ENCODE peak calls at places on chromosome 9, in ten cellular contexts. One of them, this sample, is unnamed.

GRCh38 chr9:100324594-100325200 is 28.0 kb downstream of the TEX10 start:
- DNase-seq in fibroblast of mammary gland: peak; percentile 72
- DNase-seq in lower leg skin: no peak
- DNase-seq in CD8-positive, alpha-beta T cell: no peak
- DNase-seq in PC-3: peak; percentile 30
- DNase-seq in GM06990: no peak
- DNase-seq in OCI-LY7: peak; percentile 69
- DNase-seq in HFF-Myc: no peak
- DNase-seq in upper lobe of right lung: no peak
- DNase-seq in lower lobe of right lung: no peak
- DNase-seq in this sample: peak; percentile 76

GRCh38 chr9:1939466-1939865 is 75.7 kb upstream of the SMARCA2 start:
- DNase-seq in HFF-Myc: no peak
- DNase-seq in CD8-positive, alpha-beta T cell: no peak
- DNase-seq in lower lobe of right lung: no peak
- DNase-seq in GM06990: peak; percentile 33
- DNase-seq in fibroblast of mammary gland: no peak
- DNase-seq in PC-3: no peak
- DNase-seq in lower leg skin: no peak
- DNase-seq in OCI-LY7: peak; percentile 6
- DNase-seq in upper lobe of right lung: no peak
- DNase-seq in this sample: no peak

GRCh38 chr9:36276840-36277239 is 18.6 kb upstream of the GNE start:
- DNase-seq in CD8-positive, alpha-beta T cell: no peak
- DNase-seq in OCI-LY7: no peak
- DNase-seq in HFF-Myc: peak; percentile 67
- DNase-seq in lower lobe of right lung: no peak
- DNase-seq in lower leg skin: no peak
- DNase-seq in PC-3: no peak
- DNase-seq in GM06990: no peak
- DNase-seq in fibroblast of mammary gland: peak; percentile 74
- DNase-seq in upper lobe of right lung: no peak
- DNase-seq in this sample: peak; percentile 79

GRCh38 chr9:133334161-133334560 is 1.8 kb downstream of the SURF6 start:
- DNase-seq in OCI-LY7: peak; percentile 21
- DNase-seq in CD8-positive, alpha-beta T cell: no peak
- DNase-seq in HFF-Myc: no peak
- DNase-seq in upper lobe of right lung: peak; percentile 38
- DNase-seq in lower leg skin: no peak
- DNase-seq in lower lobe of right lung: peak; percentile 32
- DNase-seq in GM06990: no peak
- DNase-seq in fibroblast of mammary gland: no peak
- DNase-seq in PC-3: peak; percentile 28
- DNase-seq in this sample: no peak

GRCh38 chr9:75027187-75028107 is 646 bp downstream of the CARNMT1 start:
- DNase-seq in OCI-LY7: peak; percentile 72
- DNase-seq in CD8-positive, alpha-beta T cell: peak; percentile 31
- DNase-seq in PC-3: peak; percentile 20
- DNase-seq in lower lobe of right lung: peak; percentile 82
- DNase-seq in upper lobe of right lung: peak; percentile 88
- DNase-seq in fibroblast of mammary gland: peak; percentile 48
- DNase-seq in GM06990: peak; percentile 80
- DNase-seq in HFF-Myc: peak; percentile 15
- DNase-seq in lower leg skin: peak; percentile 46
- DNase-seq in this sample: peak; percentile 35

GRCh38 chr9:87491488-87491887 is 6.2 kb upstream of the DAPK1 start:
- DNase-seq in GM06990: no peak
- DNase-seq in CD8-positive, alpha-beta T cell: no peak
- DNase-seq in HFF-Myc: no peak
- DNase-seq in PC-3: no peak
- DNase-seq in upper lobe of right lung: no peak
- DNase-seq in OCI-LY7: no peak
- DNase-seq in lower lobe of right lung: no peak
- DNase-seq in fibroblast of mammary gland: no peak
- DNase-seq in lower leg skin: no peak
- DNase-seq in this sample: no peak

GRCh38 chr9:91164724-91165520 is 196.8 kb downstream of the AUH start:
- DNase-seq in upper lobe of right lung: peak; percentile 81
- DNase-seq in PC-3: peak; percentile 89
- DNase-seq in OCI-LY7: no peak
- DNase-seq in lower lobe of right lung: peak; percentile 79
- DNase-seq in GM06990: no peak
- DNase-seq in CD8-positive, alpha-beta T cell: peak; percentile 75
- DNase-seq in fibroblast of mammary gland: peak; percentile 97
- DNase-seq in HFF-Myc: peak; percentile 92
- DNase-seq in lower leg skin: peak; percentile 78
- DNase-seq in this sample: peak; percentile 93

GRCh38 chr9:114852050-114852594 is 46.3 kb upstream of the TNFSF15 start:
- DNase-seq in fibroblast of mammary gland: peak; percentile 79
- DNase-seq in OCI-LY7: no peak
- DNase-seq in lower lobe of right lung: peak; percentile 51
- DNase-seq in GM06990: no peak
- DNase-seq in lower leg skin: peak; percentile 26
- DNase-seq in HFF-Myc: no peak
- DNase-seq in CD8-positive, alpha-beta T cell: no peak
- DNase-seq in upper lobe of right lung: no peak
- DNase-seq in PC-3: peak; percentile 78
- DNase-seq in this sample: peak; percentile 94

GRCh38 chr9:109815366-109815947 is 35.5 kb downstream of the PALM2AKAP2 start:
- DNase-seq in upper lobe of right lung: no peak
- DNase-seq in GM06990: no peak
- DNase-seq in OCI-LY7: no peak
- DNase-seq in HFF-Myc: no peak
- DNase-seq in lower leg skin: no peak
- DNase-seq in CD8-positive, alpha-beta T cell: no peak
- DNase-seq in lower lobe of right lung: no peak
- DNase-seq in fibroblast of mammary gland: peak; percentile 62
- DNase-seq in PC-3: peak; percentile 23
- DNase-seq in this sample: no peak

GRCh38 chr9:93081931-93082330 is 14.1 kb upstream of the CARD19 start:
- DNase-seq in fibroblast of mammary gland: peak; percentile 97
- DNase-seq in HFF-Myc: peak; percentile 74
- DNase-seq in lower lobe of right lung: no peak
- DNase-seq in GM06990: no peak
- DNase-seq in CD8-positive, alpha-beta T cell: no peak
- DNase-seq in OCI-LY7: no peak
- DNase-seq in upper lobe of right lung: no peak
- DNase-seq in lower leg skin: no peak
- DNase-seq in PC-3: no peak
- DNase-seq in this sample: peak; percentile 72

GRCh38 chr9:124812401-124813016 is 35.6 kb downstream of the OLFML2A start:
- DNase-seq in CD8-positive, alpha-beta T cell: no peak
- DNase-seq in GM06990: no peak
- DNase-seq in PC-3: peak; percentile 84
- DNase-seq in HFF-Myc: peak; percentile 82
- DNase-seq in lower leg skin: no peak
- DNase-seq in lower lobe of right lung: no peak
- DNase-seq in fibroblast of mammary gland: peak; percentile 98
- DNase-seq in upper lobe of right lung: no peak
- DNase-seq in OCI-LY7: no peak
- DNase-seq in this sample: peak; percentile 75

GRCh38 chr9:133429216-133429613 is 7.0 kb downstream of the ADAMTS13 start:
- DNase-seq in CD8-positive, alpha-beta T cell: no peak
- DNase-seq in upper lobe of right lung: no peak
- DNase-seq in PC-3: no peak
- DNase-seq in fibroblast of mammary gland: no peak
- DNase-seq in lower leg skin: no peak
- DNase-seq in OCI-LY7: no peak
- DNase-seq in HFF-Myc: no peak
- DNase-seq in lower lobe of right lung: no peak
- DNase-seq in GM06990: no peak
- DNase-seq in this sample: no peak

GRCh38 chr9:86041331-86041741 is 58.0 kb downstream of the GOLM1 start:
- DNase-seq in lower lobe of right lung: no peak
- DNase-seq in lower leg skin: no peak
- DNase-seq in upper lobe of right lung: no peak
- DNase-seq in OCI-LY7: no peak
- DNase-seq in GM06990: no peak
- DNase-seq in HFF-Myc: no peak
- DNase-seq in PC-3: no peak
- DNase-seq in CD8-positive, alpha-beta T cell: no peak
- DNase-seq in fibroblast of mammary gland: peak; percentile 78
- DNase-seq in this sample: peak; percentile 42

DNA sequence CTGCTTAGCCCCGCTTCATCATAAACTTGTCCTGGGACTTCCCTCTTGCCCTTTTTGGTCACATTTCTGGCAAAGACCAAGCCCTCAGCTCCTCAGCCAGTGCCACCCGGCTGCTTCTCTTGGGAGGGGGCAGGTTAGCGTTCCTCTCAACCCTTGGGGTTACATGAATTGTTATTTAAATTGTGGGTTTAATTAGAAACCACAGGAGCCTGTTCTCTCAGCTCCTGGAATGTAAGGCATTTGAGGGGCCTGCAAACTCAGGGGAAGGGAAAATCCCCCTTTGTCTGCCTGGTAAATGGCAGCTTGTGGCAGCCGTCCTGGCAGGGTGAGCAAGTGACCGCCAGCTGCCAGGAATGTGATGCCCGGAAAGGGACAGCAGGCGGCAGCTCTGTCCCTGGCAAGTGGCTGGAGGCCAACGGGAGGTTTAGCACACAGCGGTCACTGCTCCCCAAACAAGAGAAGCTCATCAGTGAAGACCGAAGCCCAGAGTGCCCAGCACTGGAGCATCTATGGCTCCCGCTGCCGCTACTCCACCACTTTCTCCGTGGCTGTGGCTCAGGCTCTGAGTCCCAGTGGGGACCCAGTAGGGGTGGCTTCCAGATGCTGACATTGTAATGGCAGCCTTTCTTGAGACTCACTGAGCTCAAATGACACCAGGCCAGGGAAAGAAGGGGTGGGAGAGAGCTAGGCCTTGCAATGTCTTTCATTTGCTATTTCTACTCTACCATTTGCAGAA is 51.7 kb downstream of the SHB start:
- DNase-seq in PC-3: peak; percentile 60
- DNase-seq in lower leg skin: no peak
- DNase-seq in GM06990: no peak
- DNase-seq in OCI-LY7: no peak
- DNase-seq in fibroblast of mammary gland: no peak
- DNase-seq in CD8-positive, alpha-beta T cell: no peak
- DNase-seq in lower lobe of right lung: peak; percentile 81
- DNase-seq in upper lobe of right lung: peak; percentile 87
- DNase-seq in HFF-Myc: no peak
- DNase-seq in this sample: peak; percentile 55
- H3K4me3 ChIP-seq in PC-3: peak overlapping the region; percentile 11
- H3K4me3 ChIP-seq in lower leg skin: no peak overlapping the region
- H3K4me3 ChIP-seq in GM06990: no peak overlapping the region
- H3K4me3 ChIP-seq in OCI-LY7: no peak overlapping the region
- H3K4me3 ChIP-seq in fibroblast of mammary gland: no peak overlapping the region
- H3K4me3 ChIP-seq in CD8-positive, alpha-beta T cell: no peak overlapping the region
- H3K4me3 ChIP-seq in lower lobe of right lung: no peak overlapping the region
- H3K4me3 ChIP-seq in upper lobe of right lung: no peak overlapping the region
- H3K4me3 ChIP-seq in HFF-Myc: no peak overlapping the region
- H3K4me3 ChIP-seq in this sample: no peak overlapping the region

GRCh38 chr9:136085815-136086212 is 9.3 kb downstream of the NACC2 start:
- DNase-seq in PC-3: no peak
- DNase-seq in lower lobe of right lung: peak; percentile 87
- DNase-seq in GM06990: peak; percentile 1
- DNase-seq in CD8-positive, alpha-beta T cell: peak; percentile 4
- DNase-seq in upper lobe of right lung: peak; percentile 91
- DNase-seq in lower leg skin: no peak
- DNase-seq in OCI-LY7: no peak
- DNase-seq in HFF-Myc: no peak
- DNase-seq in fibroblast of mammary gland: no peak
- DNase-seq in this sample: no peak
- TF ChIP-seq CTCF in PC-3: no peak
- TF ChIP-seq CTCF in lower lobe of right lung: no peak
- TF ChIP-seq CTCF in GM06990: no peak
- TF ChIP-seq CTCF in CD8-positive, alpha-beta T cell: no peak
- TF ChIP-seq CTCF in upper lobe of right lung: no peak
- TF ChIP-seq CTCF in lower leg skin: no peak
- TF ChIP-seq CTCF in OCI-LY7: no peak
- TF ChIP-seq CTCF in HFF-Myc: no peak
- TF ChIP-seq CTCF in fibroblast of mammary gland: no peak
- TF ChIP-seq CTCF in this sample: no peak

DNA sequence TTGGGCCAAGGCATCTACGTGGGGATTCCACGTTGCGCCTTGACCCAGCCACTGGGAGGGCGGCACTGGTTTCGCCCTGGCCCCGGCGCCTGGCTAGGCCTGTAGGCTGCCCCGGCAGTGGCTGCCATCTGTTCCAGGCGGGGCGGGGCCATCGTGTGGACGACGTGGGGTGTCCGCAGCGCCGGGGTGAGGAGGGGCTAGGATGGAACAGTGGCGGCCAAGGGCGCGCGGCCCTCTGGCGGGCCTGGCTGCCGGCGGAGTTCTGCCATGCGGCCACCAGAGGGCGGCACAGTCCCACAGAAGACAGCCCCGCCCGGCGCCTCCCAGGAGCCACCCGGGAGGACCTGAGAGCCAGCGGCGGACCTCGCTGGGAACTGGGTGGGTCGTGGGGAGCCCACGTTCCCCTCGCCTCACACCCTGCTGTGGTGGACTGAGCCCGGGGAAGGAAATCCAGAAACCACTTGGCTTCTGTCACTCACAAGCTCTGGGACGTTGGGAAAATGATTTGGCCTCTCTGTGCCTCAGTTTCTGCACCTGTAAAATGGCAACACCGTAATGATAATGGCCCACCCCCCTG is 22.6 kb upstream of the RAPGEF1 start:
- DNase-seq in lower lobe of right lung: peak; percentile 85
- DNase-seq in GM06990: peak; percentile 68
- DNase-seq in CD8-positive, alpha-beta T cell: peak; percentile 68
- DNase-seq in fibroblast of mammary gland: peak; percentile 45
- DNase-seq in OCI-LY7: peak; percentile 75
- DNase-seq in upper lobe of right lung: peak; percentile 89
- DNase-seq in lower leg skin: peak; percentile 34
- DNase-seq in HFF-Myc: no peak
- DNase-seq in PC-3: peak; percentile 58
- DNase-seq in this sample: peak; percentile 56
- H3K4me3 ChIP-seq in lower lobe of right lung: no peak overlapping the region
- H3K4me3 ChIP-seq in GM06990: no peak overlapping the region
- H3K4me3 ChIP-seq in CD8-positive, alpha-beta T cell: no peak overlapping the region
- H3K4me3 ChIP-seq in fibroblast of mammary gland: no peak overlapping the region
- H3K4me3 ChIP-seq in OCI-LY7: no peak overlapping the region
- H3K4me3 ChIP-seq in upper lobe of right lung: no peak overlapping the region
- H3K4me3 ChIP-seq in lower leg skin: no peak overlapping the region
- H3K4me3 ChIP-seq in HFF-Myc: no peak overlapping the region
- H3K4me3 ChIP-seq in PC-3: no peak overlapping the region
- H3K4me3 ChIP-seq in this sample: no peak overlapping the region

DNA sequence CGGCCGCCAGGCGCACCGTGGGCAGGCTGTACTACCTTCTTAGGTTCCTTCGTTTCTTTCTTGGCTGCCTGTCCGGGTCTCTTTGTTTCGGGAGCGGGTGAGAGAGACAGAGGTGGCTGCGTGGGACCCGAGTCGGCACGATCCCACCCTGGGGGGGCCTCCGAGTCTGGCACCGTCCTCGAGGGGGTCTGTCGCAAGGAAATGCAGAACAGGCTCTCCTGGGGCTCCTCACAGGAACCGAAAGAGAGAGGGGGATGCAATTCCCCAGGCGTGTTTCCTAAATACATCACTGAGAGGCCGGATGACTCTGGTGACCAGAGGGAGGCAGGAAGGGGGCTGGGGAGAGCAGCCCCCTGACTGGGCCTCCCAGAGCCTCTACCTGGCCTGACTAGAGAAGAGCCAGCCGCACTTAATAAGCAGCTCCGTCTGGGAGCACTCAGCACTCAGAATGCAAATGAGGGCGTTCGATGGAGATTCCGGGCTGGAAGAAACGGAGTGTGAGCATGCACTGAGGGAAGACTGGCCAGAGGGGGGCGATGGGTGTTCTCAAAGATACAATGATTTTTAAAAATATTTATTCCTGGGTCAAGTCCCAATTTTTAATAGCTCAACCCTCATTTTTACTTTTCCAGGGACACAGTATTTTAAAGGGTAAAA is 11.7 kb upstream of the INPP5E start:
- DNase-seq in lower lobe of right lung: no peak
- DNase-seq in OCI-LY7: no peak
- DNase-seq in upper lobe of right lung: no peak
- DNase-seq in fibroblast of mammary gland: no peak
- DNase-seq in GM06990: no peak
- DNase-seq in lower leg skin: no peak
- DNase-seq in HFF-Myc: no peak
- DNase-seq in PC-3: no peak
- DNase-seq in CD8-positive, alpha-beta T cell: peak; percentile 1
- DNase-seq in this sample: no peak
- TF ChIP-seq CTCF in lower lobe of right lung: no peak
- TF ChIP-seq CTCF in OCI-LY7: peak; percentile 10
- TF ChIP-seq CTCF in upper lobe of right lung: no peak
- TF ChIP-seq CTCF in fibroblast of mammary gland: no peak
- TF ChIP-seq CTCF in GM06990: no peak
- TF ChIP-seq CTCF in lower leg skin: no peak
- TF ChIP-seq CTCF in HFF-Myc: no peak
- TF ChIP-seq CTCF in PC-3: peak; percentile 27
- TF ChIP-seq CTCF in CD8-positive, alpha-beta T cell: no peak
- TF ChIP-seq CTCF in this sample: no peak

This sample was measured in fibroblast of pulmonary artery.